ENCODE peak calls at places on chromosomes 5 and 9, in ten cellular contexts. H, W, Z, J, P, C, M, U, G and L are unnamed samples.

GRCh38 chr5:82909816-82910215 is 167.4 kb downstream of the TMEM167A start:
- DNase-seq in H (no peak), W (no peak), Z (no peak), J (no peak), P (no peak), C (no peak), M (no peak), U (no peak), G (no peak), L (no peak)

GRCh38 chr9:130869250-130869649 is 27.4 kb downstream of the QRFP start:
- DNase-seq in H (peak; percentile 74), W (no peak), Z (peak; percentile 70), J (no peak), P (no peak), C (no peak), M (peak; percentile 71), U (no peak), G (no peak), L (no peak)

GRCh38 chr5:12522116-12522515 is 617.9 kb upstream of the CTNND2 start:
- DNase-seq in H (no peak), W (no peak), Z (no peak), J (no peak), P (no peak), C (no peak), M (no peak), U (no peak), G (no peak), L (no peak)

GRCh38 chr5:136886623-136887022 is 521.3 kb upstream of the TRPC7 start:
- DNase-seq in H (no peak), W (no peak), Z (no peak), J (no peak), P (no peak), C (no peak), M (no peak), U (no peak), G (no peak), L (no peak)

GRCh38 chr5:14580037-14581034 is 1.3 kb upstream of the OTULINL start:
- DNase-seq in H (no peak), W (no peak), Z (no peak), J (no peak), P (no peak), C (no peak), M (no peak), U (no peak), G (no peak), L (peak; percentile 68)

GRCh38 chr5:146744358-146744757 is 134.2 kb downstream of the PPP2R2B start:
- DNase-seq in H (no peak), W (no peak), Z (no peak), J (no peak), P (no peak), C (no peak), M (no peak), U (no peak), G (no peak), L (no peak)

GRCh38 chr9:136700309-136700708 is 12.1 kb upstream of the DIPK1B start:
- DNase-seq in H (no peak), W (no peak), Z (no peak), J (no peak), P (no peak), C (no peak), M (no peak), U (no peak), G (no peak), L (no peak)

GRCh38 chr5:128304791-128305190 is 221.2 kb downstream of the SLC12A2 start:
- DNase-seq in H (no peak), W (no peak), Z (no peak), J (no peak), P (no peak), C (no peak), M (no peak), U (no peak), G (no peak), L (no peak)

GRCh38 chr9:101477736-101478135 is 42.2 kb upstream of the ALDOB start:
- DNase-seq in H (no peak), W (no peak), Z (no peak), J (no peak), P (no peak), C (no peak), M (peak; percentile 58), U (no peak), G (no peak), L (no peak)

GRCh38 chr5:80466669-80467485 is 21.0 kb upstream of the FAM151B start:
- DNase-seq in H (no peak), W (no peak), Z (no peak), J (no peak), P (no peak), C (no peak), M (peak; percentile 27), U (no peak), G (no peak), L (no peak)
- H3K9me3 ChIP-seq in H (peaks cover 2% of the 10 kb centered on the region), W (no peaks in the 10 kb centered on the region), Z (peaks cover 15% of the 10 kb centered on the region), J (peaks cover 5% of the 10 kb centered on the region), P (peaks cover 5% of the 10 kb centered on the region), C (peaks cover 18% of the 10 kb centered on the region), M (no peaks in the 10 kb centered on the region), U (peaks cover 6% of the 10 kb centered on the region), G (peaks cover 3% of the 10 kb centered on the region), L (no peaks in the 10 kb centered on the region)

DNA sequence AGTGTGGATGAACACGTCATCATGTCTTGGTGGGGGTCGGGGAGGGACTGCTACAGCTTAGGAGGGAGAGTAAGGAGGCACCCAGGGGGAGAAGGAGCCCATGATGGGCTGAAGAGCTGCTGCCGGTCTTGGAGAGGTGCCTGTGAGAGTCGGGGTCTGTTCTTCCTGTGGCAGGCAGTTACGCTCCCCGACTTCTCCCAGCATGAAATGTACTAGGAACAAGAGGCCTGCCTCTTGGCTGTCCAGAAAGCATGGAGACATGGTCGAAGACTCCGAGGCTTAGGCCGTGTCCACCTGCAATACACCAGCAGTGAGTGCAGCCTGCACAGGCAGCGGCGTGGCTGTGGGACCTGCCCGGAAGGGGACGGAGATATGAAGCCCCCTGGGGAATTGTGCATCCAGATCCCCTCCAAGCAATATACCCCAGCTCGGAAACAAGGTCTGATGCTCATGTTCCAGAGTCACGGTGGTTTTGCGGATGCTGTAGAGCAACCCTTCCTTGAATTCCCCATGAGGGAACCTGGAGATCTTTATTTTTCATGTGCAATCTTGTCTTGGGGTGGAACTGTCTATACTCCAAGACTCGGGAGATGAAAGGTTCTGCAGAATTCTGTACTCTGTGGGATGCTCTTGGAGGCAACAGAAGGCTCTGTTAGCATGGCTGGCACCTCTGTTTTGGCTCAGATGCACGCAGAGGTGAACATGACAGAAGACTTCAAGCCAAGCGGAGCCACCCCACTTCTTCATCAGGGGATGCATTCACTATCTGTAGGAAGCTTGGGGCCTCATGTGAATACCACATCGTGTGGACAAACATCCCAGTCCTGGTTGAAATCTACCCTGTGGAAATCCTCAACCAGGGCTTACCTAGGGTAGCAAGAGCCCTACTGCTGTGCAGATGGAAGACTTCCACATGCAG is 374.9 kb upstream of the IRX4 start:
- DNase-seq in H (no peak), W (no peak), Z (no peak), J (no peak), P (no peak), C (no peak), M (no peak), U (no peak), G (no peak), L (no peak)
- H3K9me3 ChIP-seq in H (no peaks in the 10 kb centered on the region), W (no peaks in the 10 kb centered on the region), Z (no peaks in the 10 kb centered on the region), J (no peaks in the 10 kb centered on the region), P (no peaks in the 10 kb centered on the region), C (no peaks in the 10 kb centered on the region), M (peaks cover 6% of the 10 kb centered on the region), U (no peaks in the 10 kb centered on the region), G (no peaks in the 10 kb centered on the region), L (no peaks in the 10 kb centered on the region)

GRCh38 chr5:141420855-141421488 is at the start of gene PCDHGA11:
- DNase-seq in H (no peak), W (no peak), Z (no peak), J (no peak), P (peak; percentile 47), C (no peak), M (peak; percentile 78), U (no peak), G (no peak), L (peak; percentile 38)

GRCh38 chr5:141422742-141423291 is 2.0 kb downstream of the PCDHGA11 start:
- DNase-seq in H (no peak), W (no peak), Z (no peak), J (no peak), P (no peak), C (no peak), M (no peak), U (no peak), G (no peak), L (no peak)

GRCh38 chr5:141419074-141419880 is 1.6 kb upstream of the PCDHGA11 start:
- DNase-seq in H (no peak), W (no peak), Z (no peak), J (no peak), P (no peak), C (no peak), M (no peak), U (no peak), G (no peak), L (no peak)

GRCh38 chr5:141421489-141421855 is 621 bp downstream of the PCDHGA11 start:
- DNase-seq in H (no peak), W (no peak), Z (no peak), J (no peak), P (no peak), C (no peak), M (no peak), U (no peak), G (no peak), L (no peak)
- H3K9me3 ChIP-seq in H (peaks cover 19% of the 10 kb centered on the region), W (no peaks in the 10 kb centered on the region), Z (peaks cover 100% of the 10 kb centered on the region), J (peaks cover 13% of the 10 kb centered on the region), P (peaks cover 100% of the 10 kb centered on the region), C (peaks cover 73% of the 10 kb centered on the region), M (peaks cover 8% of the 10 kb centered on the region), U (peaks cover 99% of the 10 kb centered on the region), G (peaks cover 40% of the 10 kb centered on the region), L (peaks cover 11% of the 10 kb centered on the region)

GRCh38 chr9:88045686-88046085 is 71.4 kb upstream of the CDK20 start:
- DNase-seq in H (no peak), W (no peak), Z (no peak), J (no peak), P (no peak), C (no peak), M (no peak), U (no peak), G (no peak), L (no peak)

GRCh38 chr9:88043647-88044046 is 69.3 kb upstream of the CDK20 start:
- DNase-seq in H (no peak), W (no peak), Z (no peak), J (no peak), P (no peak), C (no peak), M (no peak), U (no peak), G (no peak), L (no peak)

GRCh38 chr9:88046542-88046941 is 72.2 kb upstream of the CDK20 start:
- DNase-seq in H (no peak), W (no peak), Z (no peak), J (no peak), P (no peak), C (no peak), M (no peak), U (no peak), G (no peak), L (no peak)

GRCh38 chr9:88041447-88041846 is 67.1 kb upstream of the CDK20 start:
- DNase-seq in H (no peak), W (no peak), Z (no peak), J (no peak), P (no peak), C (no peak), M (no peak), U (no peak), G (no peak), L (no peak)

DNA sequence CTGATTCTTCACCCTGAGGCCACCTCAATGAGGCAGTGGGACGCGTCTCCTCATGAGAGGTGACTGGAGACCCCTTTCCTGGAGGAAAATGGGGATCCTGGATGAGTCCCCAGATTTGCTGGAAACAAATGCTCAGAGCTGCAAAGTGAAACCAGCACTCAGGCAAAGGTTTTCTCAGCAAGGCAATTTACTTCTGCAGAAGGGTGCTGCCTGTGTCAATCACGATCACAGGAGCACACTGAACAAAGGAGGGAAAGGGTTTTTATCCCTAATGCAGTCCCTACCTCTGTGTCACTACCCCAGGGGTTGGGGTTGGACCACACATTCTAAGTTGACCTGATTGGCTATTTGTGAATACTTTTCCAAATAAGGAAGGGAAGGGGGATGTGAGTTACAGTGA is 69.9 kb upstream of the CDK20 start:
- DNase-seq in H (no peak), W (no peak), Z (no peak), J (no peak), P (no peak), C (no peak), M (no peak), U (no peak), G (no peak), L (no peak)
- H3K9me3 ChIP-seq in H (peaks cover 3% of the 10 kb centered on the region), W (peaks cover 1% of the 10 kb centered on the region), Z (peaks cover 19% of the 10 kb centered on the region), J (peaks cover 9% of the 10 kb centered on the region), P (peaks cover 19% of the 10 kb centered on the region), C (peaks cover 14% of the 10 kb centered on the region), M (no peaks in the 10 kb centered on the region), U (peaks cover 15% of the 10 kb centered on the region), G (peaks cover 3% of the 10 kb centered on the region), L (no peaks in the 10 kb centered on the region)